ENCODE peak calls at places on chromosomes 2 and 18, in seven cellular contexts. A, K, Z, N, O, J and F are unnamed samples.

GRCh38 chr2:188291142-188291616 is 495 bp upstream of the GULP1 start:
- DNase-seq in J (peak; percentile 35), Z (no peak), N (peak; percentile 54), O (no peak), K (peak; percentile 19), A (no peak), F (no peak)

GRCh38 chr2:230323385-230324106 is 3.4 kb upstream of the SP140L start:
- DNase-seq in J (no peak), A (no peak), Z (peak; percentile 86), N (no peak), O (peak; percentile 22), K (peak; percentile 9), F (no peak)

GRCh38 chr18:8860845-8861642 is 155.7 kb downstream of the MTCL1 start:
- DNase-seq in N (no peak), O (no peak), Z (no peak), J (peak; percentile 13), K (no peak), A (no peak), F (peak; percentile 64)

GRCh38 chr2:220891405-220891804 is 680.7 kb downstream of the EPHA4 start:
- DNase-seq in K (peak; percentile 91), N (peak; percentile 60), O (peak; percentile 51), A (peak; percentile 69), Z (no peak), J (peak; percentile 91), F (no peak)

GRCh38 chr2:84077504-84077903 is 381.6 kb downstream of the SUCLG1 start:
- DNase-seq in N (peak; percentile 59), Z (peak; percentile 27), J (peak; percentile 51), K (peak; percentile 32), A (no peak), O (peak; percentile 16), F (peak; percentile 53)

GRCh38 chr2:172713365-172713875 is 22.2 kb upstream of the RAPGEF4 start:
- DNase-seq in K (no peak), Z (no peak), J (no peak), A (no peak), O (no peak), N (no peak), F (no peak)

GRCh38 chr2:10057231-10058107 is 14.1 kb downstream of the KLF11 start:
- DNase-seq in J (no peak), N (peak; percentile 69), O (no peak), Z (peak; percentile 91), A (peak; percentile 84), K (peak; percentile 90), F (no peak)

GRCh38 chr2:95314964-95315611 is 17.9 kb downstream of the KCNIP3 start:
- DNase-seq in A (no peak), O (peak; percentile 32), N (peak; percentile 73), Z (peak; percentile 44), K (peak; percentile 74), J (peak; percentile 80), F (peak; percentile 16)

GRCh38 chr18:9898792-9899549 is 13.2 kb downstream of the TXNDC2 start:
- DNase-seq in O (peak; percentile 64), N (no peak), J (peak; percentile 71), A (no peak), K (peak; percentile 68), Z (peak; percentile 56), F (no peak)

GRCh38 chr2:38554973-38555595 is 47.6 kb downstream of the HNRNPLL start:
- DNase-seq in K (peak; percentile 54), N (no peak), Z (peak; percentile 22), A (no peak), J (peak; percentile 56), O (no peak), F (no peak)

GRCh38 chr2:152546230-152546837 is 170.9 kb downstream of the PRPF40A start:
- DNase-seq in J (no peak), N (no peak), O (no peak), K (no peak), A (no peak), Z (no peak), F (no peak)

GRCh38 chr2:239227111-239227581 is 173.7 kb downstream of the HDAC4 start:
- DNase-seq in A (no peak), O (no peak), N (no peak), J (no peak), K (no peak), Z (no peak), F (no peak)

GRCh38 chr2:179692610-179693009 is 168.8 kb downstream of the ZNF385B start:
- DNase-seq in A (no peak), N (no peak), J (peak; percentile 56), O (no peak), Z (no peak), K (no peak), F (no peak)

GRCh38 chr2:38620282-38620977 is 17.7 kb upstream of the HNRNPLL start:
- DNase-seq in Z (no peak), A (no peak), K (peak; percentile 20), O (no peak), N (no peak), J (no peak), F (no peak)

GRCh38 chr2:230130668-230131364 is 62.1 kb upstream of the SLC16A14 start:
- DNase-seq in Z (no peak), K (peak; percentile 15), A (no peak), J (no peak), O (peak; percentile 42), N (no peak), F (no peak)

GRCh38 chr2:209526541-209526940 is 102.7 kb downstream of the MAP2 start:
- DNase-seq in K (peak; percentile 11), N (no peak), O (no peak), Z (no peak), A (no peak), J (no peak), F (peak; percentile 65)

GRCh38 chr2:82340578-82341053 is 2036.1 kb upstream of the LRRTM1 start:
- DNase-seq in K (no peak), A (no peak), Z (no peak), O (no peak), N (no peak), J (no peak), F (peak; percentile 54)

GRCh38 chr2:191188550-191189093 is 37.8 kb upstream of the STAT4 start:
- DNase-seq in Z (no peak), O (no peak), N (no peak), J (no peak), A (no peak), K (no peak), F (no peak)

GRCh38 chr18:26488417-26489009 is 59.8 kb downstream of the KCTD1 start:
- DNase-seq in O (no peak), K (no peak), Z (no peak), A (peak; percentile 53), J (no peak), N (no peak), F (no peak)

GRCh38 chr2:37737507-37737906 is 66.1 kb upstream of the CDC42EP3 start:
- DNase-seq in K (peak; percentile 62), O (no peak), Z (no peak), J (no peak), N (no peak), A (no peak), F (no peak)

GRCh38 chr2:29700560-29700959 is 220.8 kb downstream of the ALK start:
- DNase-seq in Z (no peak), N (no peak), J (peak; percentile 65), O (no peak), K (peak; percentile 50), A (peak; percentile 63), F (no peak)

GRCh38 chr2:31707992-31708391 is 127.3 kb upstream of the SRD5A2 start:
- DNase-seq in O (no peak), J (no peak), K (no peak), N (no peak), A (no peak), Z (no peak), F (no peak)

GRCh38 chr18:36610258-36610657 is 218.5 kb downstream of the TPGS2 start:
- DNase-seq in A (no peak), O (no peak), J (no peak), Z (no peak), K (no peak), N (no peak), F (no peak)

GRCh38 chr18:36608107-36608506 is 220.7 kb downstream of the TPGS2 start:
- DNase-seq in J (no peak), K (no peak), N (no peak), O (no peak), A (no peak), Z (no peak), F (no peak)

GRCh38 chr18:36610716-36611115 is 218.1 kb downstream of the TPGS2 start:
- DNase-seq in J (no peak), N (peak; percentile 31), K (no peak), O (no peak), Z (no peak), A (no peak), F (no peak)

DNA sequence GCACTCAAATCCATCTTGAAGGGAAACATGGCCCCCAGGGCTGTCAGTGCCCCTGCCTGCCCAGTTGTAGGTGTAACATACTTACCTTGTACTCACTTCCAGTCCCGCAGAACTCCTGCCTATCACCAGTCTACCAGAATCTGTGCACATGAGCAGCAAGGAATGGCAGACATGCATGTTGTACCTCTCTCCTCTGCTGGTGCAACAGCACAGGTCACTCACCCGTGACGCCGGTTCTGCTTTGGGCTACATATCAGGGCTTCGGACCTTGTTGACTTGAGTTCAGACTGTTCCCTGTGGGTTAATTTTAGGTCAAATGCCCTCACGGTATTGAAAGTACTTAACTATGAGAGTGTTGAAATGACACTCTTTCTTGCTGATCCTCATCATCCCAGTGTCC is 215.7 kb downstream of the TPGS2 start:
- DNase-seq in O (no peak), K (no peak), A (no peak), Z (no peak), N (no peak), J (no peak), F (no peak)
- H3K4me3 ChIP-seq in O (no peak overlapping the region), K (no peak overlapping the region), A (no peak overlapping the region), Z (no peak overlapping the region), N (no peak overlapping the region), J (no peak overlapping the region), F (no peak overlapping the region)

GRCh38 chr2:159137511-159138101 is 148.9 kb downstream of the WDSUB1 start:
- DNase-seq in K (peak; percentile 56), O (no peak), A (no peak), J (peak; percentile 31), Z (no peak), N (no peak), F (no peak)
- H3K9ac ChIP-seq in K (peak overlapping the region; percentile 82), O (no peak overlapping the region), A (peak overlapping the region; percentile 0), J (no peak overlapping the region), Z (no peak overlapping the region), N (no peak overlapping the region), F (no peak overlapping the region)

GRCh38 chr2:120348134-120349103 is 2.5 kb downstream of the INHBB start:
- DNase-seq in J (peak; percentile 85), O (no peak), N (no peak), A (no peak), K (no peak), Z (no peak), F (no peak)

GRCh38 chr2:120344991-120345975 is 653 bp upstream of the INHBB start:
- DNase-seq in Z (no peak), N (peak; percentile 63), O (no peak), J (peak; percentile 22), K (peak; percentile 64), A (no peak), F (no peak)

GRCh38 chr2:120346034-120346666 is at the start of gene INHBB:
- DNase-seq in Z (no peak), N (peak; percentile 66), O (no peak), J (peak; percentile 32), K (peak; percentile 61), A (no peak), F (no peak)

GRCh38 chr2:120347387-120348010 is 1.6 kb downstream of the INHBB start:
- DNase-seq in A (no peak), J (no peak), K (peak; percentile 76), O (no peak), N (peak; percentile 85), Z (no peak), F (no peak)

GRCh38 chr2:120346667-120347358 is 877 bp downstream of the INHBB start:
- DNase-seq in J (no peak), A (no peak), K (peak; percentile 68), O (no peak), Z (no peak), N (peak; percentile 62), F (no peak)
- TF ChIP-seq EZH2 in J (no peak), A (peak; percentile 69), K (no peak), O (no peak), Z (no peak), N (peak; percentile 100), F (no peak)

GRCh38 chr18:65235966-65236634 is 514.7 kb upstream of the CDH7 start:
- DNase-seq in J (peak; percentile 62), A (no peak), Z (no peak), K (no peak), O (no peak), N (no peak), F (peak; percentile 5)
- H3K4me3 ChIP-seq in J (no peak overlapping the region), A (no peak overlapping the region), Z (no peak overlapping the region), K (no peak overlapping the region), O (no peak overlapping the region), N (no peak overlapping the region), F (no peak overlapping the region)